ENCODE peak calls at places on chromosomes 13 and 19, in four cellular contexts. R is neuronal stem cell, O is heart right ventricle, X is aorta. H is an unnamed sample. For H3K36me3, the result is how much of the 10 kb centered on the place peaks cover.

GRCh38 chr19:11404588-11405258 is 14.4 kb downstream of the RGL3 start:
- DNase-seq in R (no peak), O (no peak), X (no peak), H (no peak)

GRCh38 chr19:48591021-48591420 is 15.5 kb upstream of the SPACA4 start:
- DNase-seq in R (no peak), O (no peak), X (no peak), H (no peak)

GRCh38 chr19:42542791-42543190 is 14.5 kb upstream of the CEACAM1 start:
- DNase-seq in R (no peak), O (no peak), X (peak), H (no peak)

GRCh38 chr19:33395561-33396550 is 22.3 kb downstream of the CEBPG start:
- DNase-seq in R (no peak), O (no peak), X (peak), H (peak)

GRCh38 chr13:44219808-44220544 is 153.6 kb upstream of the SERP2 start:
- DNase-seq in R (no peak), O (no peak), X (no peak), H (no peak)

GRCh38 chr13:27770809-27771208 is 21.5 kb upstream of the GSX1 start:
- DNase-seq in R (no peak), O (no peak), X (no peak), H (no peak)

GRCh38 chr13:67204731-67205130 is 25.4 kb downstream of the PCDH9 start:
- DNase-seq in R (no peak), O (no peak), X (no peak), H (no peak)

GRCh38 chr13:22127277-22128143 is 456.6 kb downstream of the FGF9 start:
- DNase-seq in R (no peak), O (no peak), X (no peak), H (no peak)

GRCh38 chr19:51726049-51726448 is 2.3 kb upstream of the HAS1 start:
- DNase-seq in R (no peak), O (no peak), X (peak), H (peak)

GRCh38 chr13:51902776-51903175 is 41.0 kb downstream of the CCDC70 start:
- DNase-seq in R (no peak), O (no peak), X (no peak), H (no peak)

GRCh38 chr19:44776402-44777096 is 1.1 kb upstream of the CBLC start:
- DNase-seq in R (no peak), O (no peak), X (no peak), H (no peak)

GRCh38 chr19:12794196-12794921 is 3.1 kb downstream of the JUNB start:
- DNase-seq in R (no peak), O (no peak), X (no peak), H (no peak)

GRCh38 chr19:1847684-1848398 is 442 bp downstream of the REXO1 start:
- DNase-seq in R (no peak), O (no peak), X (no peak), H (no peak)

GRCh38 chr19:2186071-2186846 is 22.5 kb downstream of the DOT1L start:
- DNase-seq in R (no peak), O (peak), X (peak), H (peak)

GRCh38 chr13:74110053-74110452 is 24.2 kb downstream of the KLF12 start:
- DNase-seq in R (no peak), O (peak), X (no peak), H (peak)

GRCh38 chr19:32859591-32859990 is 10.0 kb downstream of the SLC7A9 start:
- DNase-seq in R (no peak), O (no peak), X (no peak), H (no peak)

GRCh38 chr13:78609464-78610205 is 6.3 kb upstream of the POU4F1 start:
- DNase-seq in R (peak), O (no peak), X (no peak), H (no peak)

GRCh38 chr19:18425515-18426415 is 6.6 kb downstream of the SSBP4 start:
- DNase-seq in R (no peak), O (peak), X (peak), H (peak)

GRCh38 chr19:13958043-13958442 is 5.7 kb downstream of the DCAF15 start:
- DNase-seq in R (no peak), O (no peak), X (no peak), H (no peak)

GRCh38 chr13:45626731-45627374 is 11.3 kb upstream of the ERICH6B start:
- DNase-seq in R (no peak), O (no peak), X (no peak), H (no peak)

GRCh38 chr19:19417618-19418270 is 12.3 kb downstream of the GATAD2A start:
- DNase-seq in R (no peak), O (no peak), X (no peak), H (no peak)

GRCh38 chr19:50661087-50661486 is 11.8 kb downstream of the C19orf81 start:
- DNase-seq in R (no peak), O (no peak), X (no peak), H (no peak)

GRCh38 chr13:30796833-30797601 is 61.7 kb downstream of the ALOX5AP start:
- DNase-seq in R (no peak), O (no peak), X (no peak), H (no peak)

GRCh38 chr19:35476149-35476548 is 14.1 kb downstream of the KRTDAP start:
- DNase-seq in R (no peak), O (no peak), X (no peak), H (no peak)

GRCh38 chr13:27374650-27375049 is 49.8 kb upstream of the GTF3A start:
- DNase-seq in R (peak), O (peak), X (peak), H (peak)

GRCh38 chr19:33280351-33280921 is 21.9 kb downstream of the CEBPA start:
- DNase-seq in R (no peak), O (no peak), X (peak), H (no peak)

GRCh38 chr13:98504029-98504351 is 72.9 kb downstream of the STK24 start:
- DNase-seq in R (no peak), O (no peak), X (no peak), H (no peak)
- H3K36me3 ChIP-seq in R (under half), O (under half), X (under half), H (under half)

GRCh38 chr19:55477905-55478304 is 1.5 kb downstream of the ZNF628 start:
- DNase-seq in R (no peak), O (no peak), X (no peak), H (no peak)
- H3K4me3 ChIP-seq in R (peak), O (peak), X (no peak), H (peak)

GRCh38 chr19:57572415-57572947 is 6.2 kb downstream of the ZNF416 start:
- DNase-seq in R (no peak), O (no peak), X (no peak), H (no peak)

GRCh38 chr19:57576661-57577060 is 2.0 kb downstream of the ZNF416 start:
- DNase-seq in R (no peak), O (no peak), X (no peak), H (no peak)

GRCh38 chr19:57566396-57567256 is 7.0 kb upstream of the ZNF550 start:
- DNase-seq in R (no peak), O (no peak), X (no peak), H (no peak)

GRCh38 chr19:57570707-57571106 is 8.0 kb downstream of the ZNF416 start:
- DNase-seq in R (no peak), O (no peak), X (no peak), H (no peak)
- H3K36me3 ChIP-seq in R (under half), O (under half), X (under half), H (half or more)

DNA sequence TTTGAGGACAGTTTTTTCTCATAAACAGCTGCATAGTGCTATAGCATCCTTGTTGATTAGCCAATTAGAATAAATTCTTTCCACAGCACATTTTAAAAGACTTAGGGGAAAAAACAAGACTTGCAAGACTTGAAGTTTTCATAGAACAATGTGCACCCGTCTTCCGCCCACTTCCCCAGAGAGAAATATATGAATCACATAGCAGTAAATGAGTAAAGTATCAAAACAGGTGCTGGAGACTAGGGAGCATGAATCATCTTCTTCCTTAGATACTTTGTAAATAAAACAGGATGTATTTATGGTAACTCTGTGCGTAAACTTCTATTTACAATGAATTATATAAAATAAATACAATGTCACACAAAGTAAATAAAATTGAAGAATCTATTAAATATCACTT is 75.1 kb downstream of the COL4A2 start:
- DNase-seq in R (no peak), O (no peak), X (no peak), H (no peak)
- H3K4me3 ChIP-seq in R (no peak), O (no peak), X (no peak), H (no peak)

GRCh38 chr19:40805258-40805868 is 6.4 kb downstream of the EGLN2 start:
- DNase-seq in R (no peak), O (peak), X (no peak), H (no peak)

GRCh38 chr19:40803170-40803856 is 4.3 kb downstream of the EGLN2 start:
- DNase-seq in R (no peak), O (no peak), X (no peak), H (no peak)

GRCh38 chr19:40804783-40805242 is 5.8 kb downstream of the EGLN2 start:
- DNase-seq in R (no peak), O (no peak), X (no peak), H (no peak)

GRCh38 chr19:40802300-40803169 is 3.5 kb downstream of the EGLN2 start:
- DNase-seq in R (no peak), O (peak), X (no peak), H (peak)

GRCh38 chr19:40803857-40804782 is 5.1 kb downstream of the EGLN2 start:
- DNase-seq in R (no peak), O (peak), X (no peak), H (peak)
- H3K36me3 ChIP-seq in R (under half), O (under half), X (under half), H (under half)

DNA sequence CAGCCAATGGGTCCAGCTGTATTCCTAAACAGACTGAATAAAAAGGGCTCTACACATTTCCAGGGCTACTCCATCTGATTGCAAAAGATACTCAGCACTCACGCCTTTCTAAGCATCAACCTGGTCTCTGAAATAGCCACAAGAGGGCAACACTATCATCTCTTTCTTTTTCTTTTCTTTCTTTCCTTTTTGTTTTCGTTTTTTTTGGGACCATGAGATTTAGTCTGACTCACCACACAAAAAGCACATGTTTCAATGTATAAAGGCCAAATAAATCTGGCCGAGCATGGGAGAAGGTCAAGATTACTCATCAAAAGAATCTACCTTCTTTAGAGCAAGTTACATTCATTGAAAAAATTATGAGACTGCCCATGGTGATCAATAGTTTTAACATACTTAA is 805.6 kb upstream of the ARGLU1 start:
- DNase-seq in R (peak), O (no peak), X (no peak), H (no peak)
- H3K4me3 ChIP-seq in R (no peak), O (no peak), X (no peak), H (no peak)